ENCODE peak calls at places on chromosomes 7 and 10, in seven cellular contexts. One of them, this sample, is unnamed. For H3K9me3, the result is how much of the 10 kb centered on the place peaks cover.

GRCh38 chr10:72445851-72446250 is 91.1 kb upstream of the DNAJB12 start:
- DNase-seq in K562: no peak
- DNase-seq in A549: no peak
- DNase-seq in suprapubic skin: no peak
- DNase-seq in CD8-positive, alpha-beta memory T cell: no peak
- DNase-seq in heart right ventricle: no peak
- DNase-seq in tibial nerve: no peak
- DNase-seq in this sample: no peak

GRCh38 chr7:92621641-92622429 is 31.6 kb upstream of the FAM133B start:
- DNase-seq in heart right ventricle: no peak
- DNase-seq in CD8-positive, alpha-beta memory T cell: no peak
- DNase-seq in tibial nerve: no peak
- DNase-seq in suprapubic skin: no peak
- DNase-seq in A549: no peak
- DNase-seq in K562: no peak
- DNase-seq in this sample: no peak

GRCh38 chr7:4820405-4820967 is 41.3 kb downstream of the PAPOLB start:
- DNase-seq in heart right ventricle: no peak
- DNase-seq in K562: no peak
- DNase-seq in CD8-positive, alpha-beta memory T cell: no peak
- DNase-seq in A549: no peak
- DNase-seq in suprapubic skin: no peak
- DNase-seq in tibial nerve: no peak
- DNase-seq in this sample: no peak

GRCh38 chr10:72645263-72645858 is 19.5 kb upstream of the MICU1 start:
- DNase-seq in CD8-positive, alpha-beta memory T cell: no peak
- DNase-seq in tibial nerve: no peak
- DNase-seq in suprapubic skin: no peak
- DNase-seq in A549: no peak
- DNase-seq in K562: no peak
- DNase-seq in heart right ventricle: no peak
- DNase-seq in this sample: no peak

GRCh38 chr10:778626-779330 is 89.3 kb upstream of the DIP2C start:
- DNase-seq in A549: no peak
- DNase-seq in K562: no peak
- DNase-seq in heart right ventricle: no peak
- DNase-seq in suprapubic skin: no peak
- DNase-seq in tibial nerve: no peak
- DNase-seq in CD8-positive, alpha-beta memory T cell: no peak
- DNase-seq in this sample: no peak

GRCh38 chr7:19001854-19002253 is 115.6 kb downstream of the TWIST1 start:
- DNase-seq in A549: no peak
- DNase-seq in suprapubic skin: no peak
- DNase-seq in tibial nerve: no peak
- DNase-seq in heart right ventricle: no peak
- DNase-seq in K562: no peak
- DNase-seq in CD8-positive, alpha-beta memory T cell: no peak
- DNase-seq in this sample: no peak

GRCh38 chr7:102395620-102395957 is 574 bp upstream of the PRKRIP1 start:
- DNase-seq in K562: no peak
- DNase-seq in suprapubic skin: no peak
- DNase-seq in A549: no peak
- DNase-seq in tibial nerve: no peak
- DNase-seq in CD8-positive, alpha-beta memory T cell: no peak
- DNase-seq in heart right ventricle: no peak
- DNase-seq in this sample: no peak

GRCh38 chr7:47795631-47796030 is 152.6 kb downstream of the PKD1L1 start:
- DNase-seq in tibial nerve: no peak
- DNase-seq in K562: no peak
- DNase-seq in CD8-positive, alpha-beta memory T cell: no peak
- DNase-seq in suprapubic skin: no peak
- DNase-seq in A549: no peak
- DNase-seq in heart right ventricle: no peak
- DNase-seq in this sample: no peak

GRCh38 chr10:69392481-69393000 is 24.2 kb downstream of the TACR2 start:
- DNase-seq in tibial nerve: peak
- DNase-seq in K562: peak
- DNase-seq in A549: peak
- DNase-seq in CD8-positive, alpha-beta memory T cell: peak
- DNase-seq in suprapubic skin: peak
- DNase-seq in heart right ventricle: peak
- DNase-seq in this sample: peak

GRCh38 chr10:133018491-133018890 is 69.2 kb upstream of the ADGRA1 start:
- DNase-seq in K562: no peak
- DNase-seq in tibial nerve: no peak
- DNase-seq in A549: no peak
- DNase-seq in suprapubic skin: no peak
- DNase-seq in CD8-positive, alpha-beta memory T cell: no peak
- DNase-seq in heart right ventricle: no peak
- DNase-seq in this sample: no peak

GRCh38 chr10:29687411-29688160 is 52.8 kb upstream of the SVIL start:
- DNase-seq in K562: no peak
- DNase-seq in tibial nerve: no peak
- DNase-seq in CD8-positive, alpha-beta memory T cell: no peak
- DNase-seq in heart right ventricle: no peak
- DNase-seq in suprapubic skin: no peak
- DNase-seq in A549: no peak
- DNase-seq in this sample: no peak

GRCh38 chr10:76106611-76107010 is 675.2 kb downstream of the LRMDA start:
- DNase-seq in tibial nerve: no peak
- DNase-seq in K562: no peak
- DNase-seq in A549: no peak
- DNase-seq in heart right ventricle: no peak
- DNase-seq in CD8-positive, alpha-beta memory T cell: no peak
- DNase-seq in suprapubic skin: no peak
- DNase-seq in this sample: no peak

DNA sequence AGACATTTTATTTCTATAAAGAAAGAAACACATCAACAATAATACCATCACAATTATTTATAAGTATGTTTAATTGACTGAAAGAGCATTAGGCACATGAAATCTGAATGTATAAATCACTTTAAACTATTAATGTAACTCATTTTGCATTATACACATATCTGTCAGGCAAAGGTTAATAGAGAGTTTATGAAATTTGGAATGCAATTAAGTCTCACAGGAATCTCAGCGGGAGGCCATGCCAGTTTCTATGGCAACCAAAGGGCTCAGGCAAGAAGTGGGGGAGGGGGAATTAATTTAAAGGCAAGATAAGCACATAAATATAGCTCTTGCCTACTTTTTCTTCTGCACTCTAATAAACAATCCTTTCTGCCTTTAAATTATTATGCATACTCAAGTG is 152.6 kb downstream of the SLC16A9 start:
- DNase-seq in heart right ventricle: no peak
- DNase-seq in suprapubic skin: no peak
- DNase-seq in A549: no peak
- DNase-seq in tibial nerve: no peak
- DNase-seq in CD8-positive, alpha-beta memory T cell: no peak
- DNase-seq in K562: peak
- DNase-seq in this sample: no peak
- H3K27ac ChIP-seq in heart right ventricle: no peak
- H3K27ac ChIP-seq in suprapubic skin: no peak
- H3K27ac ChIP-seq in A549: no peak
- H3K27ac ChIP-seq in tibial nerve: no peak
- H3K27ac ChIP-seq in CD8-positive, alpha-beta memory T cell: no peak
- H3K27ac ChIP-seq in K562: no peak
- H3K27ac ChIP-seq in this sample: no peak

GRCh38 chr10:127854769-127855583 is 37.8 kb downstream of the CLRN3 start:
- DNase-seq in tibial nerve: no peak
- DNase-seq in suprapubic skin: no peak
- DNase-seq in heart right ventricle: no peak
- DNase-seq in A549: no peak
- DNase-seq in K562: no peak
- DNase-seq in CD8-positive, alpha-beta memory T cell: no peak
- DNase-seq in this sample: no peak

GRCh38 chr10:127852456-127852855 is 40.3 kb downstream of the CLRN3 start:
- DNase-seq in CD8-positive, alpha-beta memory T cell: no peak
- DNase-seq in heart right ventricle: no peak
- DNase-seq in K562: no peak
- DNase-seq in tibial nerve: no peak
- DNase-seq in A549: no peak
- DNase-seq in suprapubic skin: peak
- DNase-seq in this sample: no peak

GRCh38 chr10:127855976-127856375 is 36.8 kb downstream of the CLRN3 start:
- DNase-seq in tibial nerve: no peak
- DNase-seq in suprapubic skin: no peak
- DNase-seq in heart right ventricle: no peak
- DNase-seq in CD8-positive, alpha-beta memory T cell: no peak
- DNase-seq in K562: no peak
- DNase-seq in A549: no peak
- DNase-seq in this sample: no peak

GRCh38 chr10:127853868-127854768 is 38.6 kb downstream of the CLRN3 start:
- DNase-seq in A549: peak
- DNase-seq in suprapubic skin: no peak
- DNase-seq in tibial nerve: peak
- DNase-seq in K562: peak
- DNase-seq in heart right ventricle: peak
- DNase-seq in CD8-positive, alpha-beta memory T cell: no peak
- DNase-seq in this sample: peak

GRCh38 chr10:127855584-127855881 is 37.2 kb downstream of the CLRN3 start:
- DNase-seq in suprapubic skin: no peak
- DNase-seq in CD8-positive, alpha-beta memory T cell: no peak
- DNase-seq in tibial nerve: no peak
- DNase-seq in heart right ventricle: no peak
- DNase-seq in K562: no peak
- DNase-seq in A549: no peak
- DNase-seq in this sample: no peak
- H3K4me3 ChIP-seq in suprapubic skin: no peak
- H3K4me3 ChIP-seq in CD8-positive, alpha-beta memory T cell: no peak
- H3K4me3 ChIP-seq in tibial nerve: no peak
- H3K4me3 ChIP-seq in heart right ventricle: no peak
- H3K4me3 ChIP-seq in K562: no peak
- H3K4me3 ChIP-seq in A549: no peak
- H3K4me3 ChIP-seq in this sample: no peak

GRCh38 chr7:158111556-158111880 is 476.1 kb downstream of the PTPRN2 start:
- DNase-seq in A549: no peak
- DNase-seq in suprapubic skin: no peak
- DNase-seq in tibial nerve: no peak
- DNase-seq in K562: no peak
- DNase-seq in heart right ventricle: no peak
- DNase-seq in CD8-positive, alpha-beta memory T cell: no peak
- DNase-seq in this sample: no peak
- H3K9me3 ChIP-seq in A549: under half
- H3K9me3 ChIP-seq in suprapubic skin: under half
- H3K9me3 ChIP-seq in tibial nerve: under half
- H3K9me3 ChIP-seq in K562: under half
- H3K9me3 ChIP-seq in heart right ventricle: under half
- H3K9me3 ChIP-seq in CD8-positive, alpha-beta memory T cell: under half
- H3K9me3 ChIP-seq in this sample: under half

GRCh38 chr10:28294809-28295208 is 8.1 kb downstream of the MPP7 start:
- DNase-seq in K562: no peak
- DNase-seq in CD8-positive, alpha-beta memory T cell: no peak
- DNase-seq in suprapubic skin: no peak
- DNase-seq in A549: no peak
- DNase-seq in tibial nerve: no peak
- DNase-seq in heart right ventricle: no peak
- DNase-seq in this sample: no peak

GRCh38 chr10:28295346-28295745 is 7.5 kb downstream of the MPP7 start:
- DNase-seq in A549: no peak
- DNase-seq in CD8-positive, alpha-beta memory T cell: no peak
- DNase-seq in K562: no peak
- DNase-seq in suprapubic skin: no peak
- DNase-seq in tibial nerve: no peak
- DNase-seq in heart right ventricle: no peak
- DNase-seq in this sample: no peak

GRCh38 chr10:28291881-28292297 is 11.0 kb downstream of the MPP7 start:
- DNase-seq in CD8-positive, alpha-beta memory T cell: no peak
- DNase-seq in tibial nerve: no peak
- DNase-seq in A549: no peak
- DNase-seq in K562: no peak
- DNase-seq in heart right ventricle: no peak
- DNase-seq in suprapubic skin: no peak
- DNase-seq in this sample: no peak

GRCh38 chr10:28294169-28294532 is 8.7 kb downstream of the MPP7 start:
- DNase-seq in heart right ventricle: no peak
- DNase-seq in CD8-positive, alpha-beta memory T cell: no peak
- DNase-seq in suprapubic skin: no peak
- DNase-seq in tibial nerve: no peak
- DNase-seq in A549: no peak
- DNase-seq in K562: no peak
- DNase-seq in this sample: no peak

GRCh38 chr10:28293238-28294168 is 9.4 kb downstream of the MPP7 start:
- DNase-seq in K562: no peak
- DNase-seq in CD8-positive, alpha-beta memory T cell: no peak
- DNase-seq in suprapubic skin: no peak
- DNase-seq in A549: no peak
- DNase-seq in heart right ventricle: no peak
- DNase-seq in tibial nerve: no peak
- DNase-seq in this sample: no peak
- H3K27ac ChIP-seq in K562: no peak
- H3K27ac ChIP-seq in CD8-positive, alpha-beta memory T cell: no peak
- H3K27ac ChIP-seq in suprapubic skin: no peak
- H3K27ac ChIP-seq in A549: no peak
- H3K27ac ChIP-seq in heart right ventricle: no peak
- H3K27ac ChIP-seq in tibial nerve: no peak
- H3K27ac ChIP-seq in this sample: no peak

DNA sequence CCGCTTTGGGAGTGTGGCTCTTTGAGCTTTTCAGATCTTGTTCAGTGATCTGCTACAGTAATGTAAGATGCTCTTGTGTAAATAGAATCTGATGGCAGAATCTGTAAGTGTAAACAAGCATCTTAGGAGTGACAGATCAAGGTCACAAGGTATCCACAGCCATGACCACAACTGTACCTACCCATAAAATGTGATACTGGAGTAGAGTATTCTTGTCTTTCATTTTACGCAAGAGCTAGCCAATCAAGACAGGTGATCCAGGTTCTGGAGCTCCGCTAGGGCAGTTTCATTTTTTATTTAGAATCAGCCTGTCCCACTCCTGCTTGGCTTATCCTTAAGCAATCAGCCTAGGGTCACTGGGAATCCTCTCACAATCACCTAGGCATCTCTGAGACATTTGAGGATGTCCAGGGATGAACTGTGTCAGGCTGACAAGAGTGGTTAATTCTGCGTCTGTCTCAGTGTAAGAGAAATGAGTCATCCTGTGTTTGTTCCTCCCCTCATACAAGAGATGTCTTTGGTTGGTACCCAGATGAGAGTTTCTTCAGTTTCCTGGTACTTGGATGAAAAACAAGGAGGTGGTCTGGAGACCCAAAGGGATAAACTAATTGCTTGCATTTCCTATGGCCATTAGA is 13.6 kb downstream of the ZNF138 start:
- DNase-seq in suprapubic skin: no peak
- DNase-seq in K562: no peak
- DNase-seq in heart right ventricle: no peak
- DNase-seq in A549: no peak
- DNase-seq in tibial nerve: no peak
- DNase-seq in CD8-positive, alpha-beta memory T cell: no peak
- DNase-seq in this sample: no peak
- H3K4me3 ChIP-seq in suprapubic skin: no peak
- H3K4me3 ChIP-seq in K562: no peak
- H3K4me3 ChIP-seq in heart right ventricle: no peak
- H3K4me3 ChIP-seq in A549: no peak
- H3K4me3 ChIP-seq in tibial nerve: no peak
- H3K4me3 ChIP-seq in CD8-positive, alpha-beta memory T cell: no peak
- H3K4me3 ChIP-seq in this sample: no peak

GRCh38 chr7:153576096-153576495 is 476.1 kb upstream of the DPP6 start:
- DNase-seq in K562: no peak
- DNase-seq in A549: no peak
- DNase-seq in heart right ventricle: no peak
- DNase-seq in suprapubic skin: no peak
- DNase-seq in CD8-positive, alpha-beta memory T cell: no peak
- DNase-seq in tibial nerve: no peak
- DNase-seq in this sample: no peak
- H3K9me3 ChIP-seq in K562: under half
- H3K9me3 ChIP-seq in A549: under half
- H3K9me3 ChIP-seq in heart right ventricle: under half
- H3K9me3 ChIP-seq in suprapubic skin: under half
- H3K9me3 ChIP-seq in CD8-positive, alpha-beta memory T cell: under half
- H3K9me3 ChIP-seq in tibial nerve: under half
- H3K9me3 ChIP-seq in this sample: under half

This sample was measured in WERI-Rb-1.